ENCODE peak calls at places on chromosomes 11 and 22, in five cellular contexts. One of them, this sample, is unnamed.

GRCh38 chr11:3747704-3748103 is 49.6 kb downstream of the NUP98 start:
- DNase-seq in HL-60: peak
- DNase-seq in thoracic aorta: no peak
- DNase-seq in CD8-positive, alpha-beta T cell: no peak
- DNase-seq in A549: no peak
- DNase-seq in this sample: no peak

GRCh38 chr11:4926607-4927006 is 2.5 kb upstream of the OR51G1 start:
- DNase-seq in HL-60: no peak
- DNase-seq in thoracic aorta: no peak
- DNase-seq in CD8-positive, alpha-beta T cell: no peak
- DNase-seq in A549: no peak
- DNase-seq in this sample: no peak

GRCh38 chr11:67410369-67410831 is 5.1 kb upstream of the CARNS1 start:
- DNase-seq in HL-60: no peak
- DNase-seq in thoracic aorta: no peak
- DNase-seq in CD8-positive, alpha-beta T cell: no peak
- DNase-seq in A549: no peak
- DNase-seq in this sample: no peak

GRCh38 chr11:63821411-63821810 is 8.2 kb downstream of the SPINDOC start:
- DNase-seq in HL-60: no peak
- DNase-seq in thoracic aorta: no peak
- DNase-seq in CD8-positive, alpha-beta T cell: no peak
- DNase-seq in A549: no peak
- DNase-seq in this sample: no peak

GRCh38 chr11:44162004-44162403 is 66.5 kb downstream of the EXT2 start:
- DNase-seq in HL-60: no peak
- DNase-seq in thoracic aorta: no peak
- DNase-seq in CD8-positive, alpha-beta T cell: no peak
- DNase-seq in A549: no peak
- DNase-seq in this sample: no peak

GRCh38 chr11:128450882-128451647 is 136.3 kb downstream of the ETS1 start:
- DNase-seq in HL-60: no peak
- DNase-seq in thoracic aorta: no peak
- DNase-seq in CD8-positive, alpha-beta T cell: no peak
- DNase-seq in A549: no peak
- DNase-seq in this sample: no peak

GRCh38 chr11:5300246-5300645 is 1.5 kb downstream of the OR51B4 start:
- DNase-seq in HL-60: no peak
- DNase-seq in thoracic aorta: no peak
- DNase-seq in CD8-positive, alpha-beta T cell: no peak
- DNase-seq in A549: no peak
- DNase-seq in this sample: no peak

GRCh38 chr11:66950113-66950535 is 8.1 kb downstream of the PC start:
- DNase-seq in HL-60: no peak
- DNase-seq in thoracic aorta: no peak
- DNase-seq in CD8-positive, alpha-beta T cell: no peak
- DNase-seq in A549: peak
- DNase-seq in this sample: peak

GRCh38 chr11:15493921-15494630 is 379.4 kb downstream of the INSC start:
- DNase-seq in HL-60: no peak
- DNase-seq in thoracic aorta: no peak
- DNase-seq in CD8-positive, alpha-beta T cell: no peak
- DNase-seq in A549: no peak
- DNase-seq in this sample: no peak

GRCh38 chr11:128772814-128773213 is 78.9 kb downstream of the FLI1 start:
- DNase-seq in HL-60: peak
- DNase-seq in thoracic aorta: no peak
- DNase-seq in CD8-positive, alpha-beta T cell: peak
- DNase-seq in A549: no peak
- DNase-seq in this sample: no peak

GRCh38 chr11:105399505-105399904 is 210.4 kb upstream of the GRIA4 start:
- DNase-seq in HL-60: no peak
- DNase-seq in thoracic aorta: no peak
- DNase-seq in CD8-positive, alpha-beta T cell: no peak
- DNase-seq in A549: no peak
- DNase-seq in this sample: no peak

GRCh38 chr11:77074626-77075221 is 8.0 kb downstream of the CAPN5 start:
- DNase-seq in HL-60: no peak
- DNase-seq in thoracic aorta: no peak
- DNase-seq in CD8-positive, alpha-beta T cell: no peak
- DNase-seq in A549: no peak
- DNase-seq in this sample: no peak

GRCh38 chr22:45889539-45890350 is 87.2 kb downstream of the WNT7B start:
- DNase-seq in HL-60: no peak
- DNase-seq in thoracic aorta: no peak
- DNase-seq in CD8-positive, alpha-beta T cell: no peak
- DNase-seq in A549: no peak
- DNase-seq in this sample: no peak

GRCh38 chr11:126098204-126098769 is 35.6 kb upstream of the CDON start:
- DNase-seq in HL-60: no peak
- DNase-seq in thoracic aorta: no peak
- DNase-seq in CD8-positive, alpha-beta T cell: no peak
- DNase-seq in A549: no peak
- DNase-seq in this sample: no peak

GRCh38 chr22:24432059-24432853 is 4.9 kb downstream of the ADORA2A start:
- DNase-seq in HL-60: no peak
- DNase-seq in thoracic aorta: no peak
- DNase-seq in CD8-positive, alpha-beta T cell: no peak
- DNase-seq in A549: no peak
- DNase-seq in this sample: no peak

GRCh38 chr22:45009881-45010531 is at the start of gene PHF21B:
- DNase-seq in HL-60: no peak
- DNase-seq in thoracic aorta: no peak
- DNase-seq in CD8-positive, alpha-beta T cell: no peak
- DNase-seq in A549: peak
- DNase-seq in this sample: no peak

GRCh38 chr11:96015911-96016565 is 92.1 kb upstream of the MTMR2 start:
- DNase-seq in HL-60: no peak
- DNase-seq in thoracic aorta: no peak
- DNase-seq in CD8-positive, alpha-beta T cell: no peak
- DNase-seq in A549: no peak
- DNase-seq in this sample: no peak

GRCh38 chr11:10931761-10932700 is 74.2 kb upstream of the ZBED5 start:
- DNase-seq in HL-60: no peak
- DNase-seq in thoracic aorta: no peak
- DNase-seq in CD8-positive, alpha-beta T cell: no peak
- DNase-seq in A549: no peak
- DNase-seq in this sample: no peak

GRCh38 chr11:122050021-122050710 is 65.8 kb downstream of the BLID start:
- DNase-seq in HL-60: no peak
- DNase-seq in thoracic aorta: no peak
- DNase-seq in CD8-positive, alpha-beta T cell: no peak
- DNase-seq in A549: no peak
- DNase-seq in this sample: no peak

GRCh38 chr11:10407055-10407454 is 48.0 kb upstream of the AMPD3 start:
- DNase-seq in HL-60: no peak
- DNase-seq in thoracic aorta: no peak
- DNase-seq in CD8-positive, alpha-beta T cell: no peak
- DNase-seq in A549: peak
- DNase-seq in this sample: no peak

DNA sequence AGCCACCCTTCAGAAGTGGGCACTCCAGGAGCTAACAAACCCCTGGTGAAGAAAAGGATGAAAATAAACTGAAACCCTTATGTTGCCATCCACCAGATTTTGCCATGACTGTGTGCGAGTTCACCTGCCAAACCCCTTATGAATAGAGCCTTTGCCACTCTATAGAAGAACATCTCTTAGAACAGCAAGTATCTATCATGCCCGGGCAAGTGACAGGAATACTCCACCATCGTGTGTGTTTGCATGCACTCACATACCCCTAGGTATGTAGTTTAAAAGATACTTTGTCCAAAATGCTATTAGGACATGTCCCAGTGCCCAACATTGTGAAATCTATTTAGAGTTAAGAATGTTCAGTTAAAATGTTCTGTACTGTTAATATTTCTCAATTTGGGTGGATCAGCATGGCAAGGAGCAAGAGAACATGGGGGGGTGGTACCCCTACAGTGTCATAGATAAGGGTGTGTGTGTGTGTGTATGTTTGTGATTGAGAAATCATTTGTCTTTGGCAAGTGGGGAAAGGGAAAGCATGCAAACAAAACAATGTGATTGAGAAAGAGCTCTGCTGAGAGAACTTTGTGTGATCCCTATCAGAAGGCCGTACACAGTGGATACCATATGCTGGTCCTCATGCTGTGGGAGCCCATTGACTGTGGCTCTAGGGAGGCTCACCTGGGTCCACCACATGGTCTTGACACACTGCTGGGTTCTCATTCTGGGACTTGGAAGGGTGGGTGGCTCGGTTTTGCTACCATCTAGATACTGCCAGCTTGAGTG is 94.9 kb downstream of the ZBTB16 start:
- DNase-seq in HL-60: peak
- DNase-seq in thoracic aorta: no peak
- DNase-seq in CD8-positive, alpha-beta T cell: no peak
- DNase-seq in A549: no peak
- DNase-seq in this sample: peak
- H3K27ac ChIP-seq in HL-60: peak
- H3K27ac ChIP-seq in thoracic aorta: peak
- H3K27ac ChIP-seq in CD8-positive, alpha-beta T cell: no peak
- H3K27ac ChIP-seq in A549: peak
- H3K27ac ChIP-seq in this sample: peak

GRCh38 chr11:27699926-27700350 is 317 bp downstream of the BDNF start:
- DNase-seq in HL-60: no peak
- DNase-seq in thoracic aorta: no peak
- DNase-seq in CD8-positive, alpha-beta T cell: no peak
- DNase-seq in A549: no peak
- DNase-seq in this sample: no peak

GRCh38 chr11:27698872-27699241 is 1.4 kb downstream of the BDNF start:
- DNase-seq in HL-60: peak
- DNase-seq in thoracic aorta: no peak
- DNase-seq in CD8-positive, alpha-beta T cell: no peak
- DNase-seq in A549: peak
- DNase-seq in this sample: no peak

GRCh38 chr11:27699242-27699925 is 871 bp downstream of the BDNF start:
- DNase-seq in HL-60: no peak
- DNase-seq in thoracic aorta: no peak
- DNase-seq in CD8-positive, alpha-beta T cell: no peak
- DNase-seq in A549: no peak
- DNase-seq in this sample: no peak

GRCh38 chr11:27701262-27702105 is 1.2 kb upstream of the BDNF start:
- DNase-seq in HL-60: no peak
- DNase-seq in thoracic aorta: no peak
- DNase-seq in CD8-positive, alpha-beta T cell: no peak
- DNase-seq in A549: peak
- DNase-seq in this sample: no peak

DNA sequence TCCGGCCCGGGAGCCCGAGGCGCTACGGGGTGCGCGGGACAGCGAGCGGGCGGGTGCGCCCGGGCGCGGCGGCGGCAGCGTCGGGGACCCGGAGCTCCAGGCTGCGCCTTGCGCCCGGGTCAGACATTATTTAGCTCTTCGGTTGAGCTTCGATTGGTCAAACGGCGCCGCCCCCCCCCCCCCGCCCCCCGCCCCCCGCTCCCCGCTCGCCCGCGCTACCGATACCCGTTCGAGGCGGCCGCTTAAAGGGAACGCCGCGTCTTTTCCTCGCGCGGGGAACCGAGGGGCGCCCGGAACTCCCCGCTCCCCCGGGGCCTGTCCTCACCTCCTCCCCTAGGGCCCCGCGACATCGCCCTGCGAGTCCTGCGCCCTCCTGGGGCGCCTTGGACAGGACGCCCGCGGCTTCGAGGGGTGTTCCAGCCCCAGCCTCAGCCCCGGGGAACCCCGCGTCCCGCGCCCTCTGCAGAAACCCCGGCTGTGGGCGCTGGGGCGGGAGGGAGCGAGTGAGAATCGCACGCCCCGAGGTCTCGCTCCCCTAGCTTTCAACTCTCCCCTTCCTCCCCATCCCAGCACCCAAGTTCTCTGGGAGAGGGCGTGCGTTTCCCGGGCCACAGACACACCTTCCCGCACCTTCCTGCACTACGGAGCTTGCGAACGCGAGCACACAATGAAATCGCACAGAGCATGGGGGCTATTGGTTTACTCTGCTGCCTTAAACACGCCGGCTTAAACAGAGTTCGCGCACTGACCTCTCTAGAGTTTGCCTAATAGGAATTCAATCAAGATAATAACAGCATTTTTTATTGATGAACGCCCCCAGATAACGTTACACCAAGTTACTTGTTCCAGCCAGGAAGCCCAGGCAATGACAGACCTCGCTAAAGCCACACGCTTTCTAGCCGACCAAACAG is at the start of gene BDNF:
- DNase-seq in HL-60: no peak
- DNase-seq in thoracic aorta: no peak
- DNase-seq in CD8-positive, alpha-beta T cell: no peak
- DNase-seq in A549: peak
- DNase-seq in this sample: no peak
- TF ChIP-seq CTCF in HL-60: no peak
- TF ChIP-seq CTCF in thoracic aorta: no peak
- TF ChIP-seq CTCF in CD8-positive, alpha-beta T cell: no peak
- TF ChIP-seq CTCF in A549: no peak
- TF ChIP-seq CTCF in this sample: no peak

GRCh38 chr11:119029069-119029339 is 1.7 kb downstream of the SLC37A4 start:
- DNase-seq in HL-60: no peak
- DNase-seq in thoracic aorta: no peak
- DNase-seq in CD8-positive, alpha-beta T cell: no peak
- DNase-seq in A549: no peak
- DNase-seq in this sample: no peak
- H3K27ac ChIP-seq in HL-60: peak
- H3K27ac ChIP-seq in thoracic aorta: no peak
- H3K27ac ChIP-seq in CD8-positive, alpha-beta T cell: no peak
- H3K27ac ChIP-seq in A549: no peak
- H3K27ac ChIP-seq in this sample: peak

GRCh38 chr11:29119691-29120328 is 897.0 kb downstream of the KCNA4 start:
- DNase-seq in HL-60: no peak
- DNase-seq in thoracic aorta: no peak
- DNase-seq in CD8-positive, alpha-beta T cell: no peak
- DNase-seq in A549: peak
- DNase-seq in this sample: no peak
- TF ChIP-seq CTCF in HL-60: no peak
- TF ChIP-seq CTCF in thoracic aorta: no peak
- TF ChIP-seq CTCF in CD8-positive, alpha-beta T cell: no peak
- TF ChIP-seq CTCF in A549: no peak
- TF ChIP-seq CTCF in this sample: no peak

This sample was measured in gastrocnemius medialis.